ENCODE peak calls at places on chromosomes 16 and 17, in eight cellular contexts. One of them, this sample, is unnamed.
A peak's percentile ranks its signal among the peaks of the same experiment; 100 is the strongest.

GRCh38 chr17:17347234-17347955 is 44.2 kb downstream of the NT5M start:
- DNase-seq in substantia nigra: no peak
- DNase-seq in effector CD4-positive, alpha-beta T cell: no peak
- DNase-seq in Calu3: no peak
- DNase-seq in activated CD4-positive, alpha-beta T cell treated with anti-CD3 and anti-CD28 coated beads, Interleukin-2, amount 50 U/mL, for 4 hours: no peak
- DNase-seq in glutamatergic neuron: no peak
- DNase-seq in retinal pigment epithelial cell: no peak
- DNase-seq in hypothalamus: no peak
- DNase-seq in this sample: no peak

GRCh38 chr16:78778724-78779004 is 679.2 kb downstream of the WWOX start:
- DNase-seq in Calu3: no peak
- DNase-seq in retinal pigment epithelial cell: no peak
- DNase-seq in effector CD4-positive, alpha-beta T cell: no peak
- DNase-seq in activated CD4-positive, alpha-beta T cell treated with anti-CD3 and anti-CD28 coated beads, Interleukin-2, amount 50 U/mL, for 4 hours: no peak
- DNase-seq in glutamatergic neuron: no peak
- DNase-seq in substantia nigra: no peak
- DNase-seq in hypothalamus: no peak
- DNase-seq in this sample: no peak

GRCh38 chr16:17379121-17379571 is 91.6 kb downstream of the XYLT1 start:
- DNase-seq in activated CD4-positive, alpha-beta T cell treated with anti-CD3 and anti-CD28 coated beads, Interleukin-2, amount 50 U/mL, for 4 hours: no peak
- DNase-seq in substantia nigra: no peak
- DNase-seq in retinal pigment epithelial cell: no peak
- DNase-seq in effector CD4-positive, alpha-beta T cell: no peak
- DNase-seq in Calu3: no peak
- DNase-seq in glutamatergic neuron: no peak
- DNase-seq in hypothalamus: no peak
- DNase-seq in this sample: peak; percentile 51

GRCh38 chr17:80832266-80832676 is 159.4 kb upstream of the CHMP6 start:
- DNase-seq in substantia nigra: peak; percentile 44
- DNase-seq in retinal pigment epithelial cell: no peak
- DNase-seq in activated CD4-positive, alpha-beta T cell treated with anti-CD3 and anti-CD28 coated beads, Interleukin-2, amount 50 U/mL, for 4 hours: no peak
- DNase-seq in glutamatergic neuron: no peak
- DNase-seq in Calu3: no peak
- DNase-seq in effector CD4-positive, alpha-beta T cell: no peak
- DNase-seq in hypothalamus: no peak
- DNase-seq in this sample: peak; percentile 38

GRCh38 chr16:75238853-75239371 is 12.5 kb downstream of the BCAR1 start:
- DNase-seq in glutamatergic neuron: peak; percentile 68
- DNase-seq in retinal pigment epithelial cell: no peak
- DNase-seq in substantia nigra: no peak
- DNase-seq in Calu3: no peak
- DNase-seq in activated CD4-positive, alpha-beta T cell treated with anti-CD3 and anti-CD28 coated beads, Interleukin-2, amount 50 U/mL, for 4 hours: no peak
- DNase-seq in hypothalamus: no peak
- DNase-seq in effector CD4-positive, alpha-beta T cell: no peak
- DNase-seq in this sample: no peak

GRCh38 chr16:85652431-85653221 is 36.1 kb downstream of the GINS2 start:
- DNase-seq in retinal pigment epithelial cell: no peak
- DNase-seq in Calu3: peak; percentile 41
- DNase-seq in substantia nigra: peak; percentile 64
- DNase-seq in hypothalamus: peak; percentile 45
- DNase-seq in activated CD4-positive, alpha-beta T cell treated with anti-CD3 and anti-CD28 coated beads, Interleukin-2, amount 50 U/mL, for 4 hours: no peak
- DNase-seq in glutamatergic neuron: peak; percentile 80
- DNase-seq in effector CD4-positive, alpha-beta T cell: no peak
- DNase-seq in this sample: peak; percentile 70

GRCh38 chr17:19310151-19310550 is 52.4 kb downstream of the B9D1 start:
- DNase-seq in hypothalamus: no peak
- DNase-seq in activated CD4-positive, alpha-beta T cell treated with anti-CD3 and anti-CD28 coated beads, Interleukin-2, amount 50 U/mL, for 4 hours: no peak
- DNase-seq in substantia nigra: no peak
- DNase-seq in retinal pigment epithelial cell: no peak
- DNase-seq in Calu3: no peak
- DNase-seq in effector CD4-positive, alpha-beta T cell: no peak
- DNase-seq in glutamatergic neuron: no peak
- DNase-seq in this sample: no peak

GRCh38 chr17:58565389-58566311 is 51.2 kb upstream of the MTMR4 start:
- DNase-seq in effector CD4-positive, alpha-beta T cell: no peak
- DNase-seq in substantia nigra: no peak
- DNase-seq in retinal pigment epithelial cell: no peak
- DNase-seq in glutamatergic neuron: no peak
- DNase-seq in hypothalamus: no peak
- DNase-seq in Calu3: no peak
- DNase-seq in activated CD4-positive, alpha-beta T cell treated with anti-CD3 and anti-CD28 coated beads, Interleukin-2, amount 50 U/mL, for 4 hours: no peak
- DNase-seq in this sample: no peak

GRCh38 chr16:86100205-86101134 is 201.5 kb downstream of the IRF8 start:
- DNase-seq in substantia nigra: no peak
- DNase-seq in hypothalamus: no peak
- DNase-seq in Calu3: no peak
- DNase-seq in effector CD4-positive, alpha-beta T cell: no peak
- DNase-seq in retinal pigment epithelial cell: no peak
- DNase-seq in activated CD4-positive, alpha-beta T cell treated with anti-CD3 and anti-CD28 coated beads, Interleukin-2, amount 50 U/mL, for 4 hours: no peak
- DNase-seq in glutamatergic neuron: no peak
- DNase-seq in this sample: no peak

GRCh38 chr17:19369846-19370492 is 7.4 kb upstream of the B9D1 start:
- DNase-seq in glutamatergic neuron: no peak
- DNase-seq in Calu3: no peak
- DNase-seq in retinal pigment epithelial cell: no peak
- DNase-seq in substantia nigra: no peak
- DNase-seq in hypothalamus: no peak
- DNase-seq in effector CD4-positive, alpha-beta T cell: no peak
- DNase-seq in activated CD4-positive, alpha-beta T cell treated with anti-CD3 and anti-CD28 coated beads, Interleukin-2, amount 50 U/mL, for 4 hours: no peak
- DNase-seq in this sample: no peak

GRCh38 chr17:80692931-80693467 is 148.4 kb downstream of the RPTOR start:
- DNase-seq in hypothalamus: no peak
- DNase-seq in substantia nigra: peak; percentile 7
- DNase-seq in Calu3: no peak
- DNase-seq in activated CD4-positive, alpha-beta T cell treated with anti-CD3 and anti-CD28 coated beads, Interleukin-2, amount 50 U/mL, for 4 hours: no peak
- DNase-seq in retinal pigment epithelial cell: no peak
- DNase-seq in effector CD4-positive, alpha-beta T cell: no peak
- DNase-seq in glutamatergic neuron: no peak
- DNase-seq in this sample: no peak

GRCh38 chr16:88906535-88907105 is 40.2 kb upstream of the PABPN1L start:
- DNase-seq in retinal pigment epithelial cell: no peak
- DNase-seq in substantia nigra: no peak
- DNase-seq in hypothalamus: no peak
- DNase-seq in Calu3: no peak
- DNase-seq in glutamatergic neuron: no peak
- DNase-seq in effector CD4-positive, alpha-beta T cell: no peak
- DNase-seq in activated CD4-positive, alpha-beta T cell treated with anti-CD3 and anti-CD28 coated beads, Interleukin-2, amount 50 U/mL, for 4 hours: no peak
- DNase-seq in this sample: no peak

GRCh38 chr17:7867881-7868329 is 10.1 kb downstream of the CYB5D1 start:
- DNase-seq in retinal pigment epithelial cell: no peak
- DNase-seq in Calu3: no peak
- DNase-seq in substantia nigra: no peak
- DNase-seq in glutamatergic neuron: no peak
- DNase-seq in hypothalamus: no peak
- DNase-seq in effector CD4-positive, alpha-beta T cell: no peak
- DNase-seq in activated CD4-positive, alpha-beta T cell treated with anti-CD3 and anti-CD28 coated beads, Interleukin-2, amount 50 U/mL, for 4 hours: no peak
- DNase-seq in this sample: no peak